ENCODE peak calls at places on chromosomes 5 and 9, in eight cellular contexts. One of them, this sample, is unnamed.
A peak's percentile ranks its signal among the peaks of the same experiment; 100 is the strongest.

GRCh38 chr5:158758666-158759065 is 341.1 kb downstream of the EBF1 start:
- DNase-seq in fibroblast of lung: peak; percentile 63
- DNase-seq in brain microvascular endothelial cell: peak; percentile 58
- DNase-seq in IMR-90: peak; percentile 2
- DNase-seq in GM12865: no peak
- DNase-seq in A549: no peak
- DNase-seq in pancreas: no peak
- DNase-seq in GM23338: no peak
- DNase-seq in this sample: peak; percentile 65

GRCh38 chr5:142938201-142938600 is 168.0 kb downstream of the ARHGAP26 start:
- DNase-seq in GM12865: no peak
- DNase-seq in pancreas: no peak
- DNase-seq in A549: no peak
- DNase-seq in brain microvascular endothelial cell: no peak
- DNase-seq in GM23338: no peak
- DNase-seq in IMR-90: no peak
- DNase-seq in fibroblast of lung: no peak
- DNase-seq in this sample: no peak

GRCh38 chr5:133433641-133434040 is 178.7 kb downstream of the FSTL4 start:
- DNase-seq in pancreas: no peak
- DNase-seq in GM23338: no peak
- DNase-seq in fibroblast of lung: no peak
- DNase-seq in IMR-90: no peak
- DNase-seq in GM12865: no peak
- DNase-seq in brain microvascular endothelial cell: no peak
- DNase-seq in A549: no peak
- DNase-seq in this sample: no peak

GRCh38 chr5:76469656-76470290 is 66.7 kb downstream of the IQGAP2 start:
- DNase-seq in A549: no peak
- DNase-seq in pancreas: no peak
- DNase-seq in GM12865: no peak
- DNase-seq in GM23338: no peak
- DNase-seq in brain microvascular endothelial cell: no peak
- DNase-seq in IMR-90: peak; percentile 6
- DNase-seq in fibroblast of lung: peak; percentile 43
- DNase-seq in this sample: no peak

GRCh38 chr5:76765249-76765648 is 49.3 kb downstream of the F2R start:
- DNase-seq in IMR-90: peak; percentile 95
- DNase-seq in fibroblast of lung: peak; percentile 94
- DNase-seq in A549: no peak
- DNase-seq in brain microvascular endothelial cell: peak; percentile 45
- DNase-seq in pancreas: no peak
- DNase-seq in GM12865: no peak
- DNase-seq in GM23338: no peak
- DNase-seq in this sample: peak; percentile 80

GRCh38 chr9:27331393-27331792 is 34.4 kb upstream of the EQTN start:
- DNase-seq in GM12865: no peak
- DNase-seq in IMR-90: no peak
- DNase-seq in A549: no peak
- DNase-seq in pancreas: no peak
- DNase-seq in brain microvascular endothelial cell: no peak
- DNase-seq in fibroblast of lung: no peak
- DNase-seq in GM23338: no peak
- DNase-seq in this sample: no peak

GRCh38 chr9:126738553-126738952 is 66.3 kb upstream of the ZBTB43 start:
- DNase-seq in pancreas: no peak
- DNase-seq in A549: no peak
- DNase-seq in fibroblast of lung: no peak
- DNase-seq in GM23338: no peak
- DNase-seq in GM12865: no peak
- DNase-seq in IMR-90: no peak
- DNase-seq in brain microvascular endothelial cell: no peak
- DNase-seq in this sample: no peak

GRCh38 chr5:172002310-172002709 is 4.1 kb downstream of the FBXW11 start:
- DNase-seq in pancreas: no peak
- DNase-seq in A549: peak; percentile 36
- DNase-seq in GM23338: peak; percentile 51
- DNase-seq in brain microvascular endothelial cell: no peak
- DNase-seq in GM12865: peak; percentile 46
- DNase-seq in fibroblast of lung: peak; percentile 23
- DNase-seq in IMR-90: no peak
- DNase-seq in this sample: peak; percentile 15

GRCh38 chr5:150862070-150862469 is 15.7 kb downstream of the IRGM start:
- DNase-seq in GM23338: no peak
- DNase-seq in brain microvascular endothelial cell: no peak
- DNase-seq in A549: no peak
- DNase-seq in fibroblast of lung: no peak
- DNase-seq in IMR-90: no peak
- DNase-seq in GM12865: no peak
- DNase-seq in pancreas: no peak
- DNase-seq in this sample: no peak

GRCh38 chr5:181189363-181189961 is 15.5 kb downstream of the TRIM7 start:
- DNase-seq in GM12865: peak; percentile 62
- DNase-seq in IMR-90: peak; percentile 30
- DNase-seq in fibroblast of lung: peak; percentile 42
- DNase-seq in pancreas: peak; percentile 49
- DNase-seq in A549: no peak
- DNase-seq in brain microvascular endothelial cell: no peak
- DNase-seq in GM23338: peak; percentile 36
- DNase-seq in this sample: peak; percentile 51

GRCh38 chr5:10832987-10833386 is 72.0 kb upstream of the DAP start:
- DNase-seq in fibroblast of lung: peak; percentile 13
- DNase-seq in IMR-90: peak; percentile 44
- DNase-seq in GM12865: no peak
- DNase-seq in brain microvascular endothelial cell: no peak
- DNase-seq in GM23338: no peak
- DNase-seq in A549: no peak
- DNase-seq in pancreas: no peak
- DNase-seq in this sample: no peak

GRCh38 chr9:90860826-90861225 is 59.2 kb downstream of the SYK start:
- DNase-seq in pancreas: no peak
- DNase-seq in IMR-90: no peak
- DNase-seq in fibroblast of lung: no peak
- DNase-seq in GM12865: no peak
- DNase-seq in brain microvascular endothelial cell: no peak
- DNase-seq in GM23338: no peak
- DNase-seq in A549: no peak
- DNase-seq in this sample: no peak

GRCh38 chr9:85872444-85872843 is 68.5 kb upstream of the NAA35 start:
- DNase-seq in brain microvascular endothelial cell: no peak
- DNase-seq in fibroblast of lung: no peak
- DNase-seq in GM12865: no peak
- DNase-seq in IMR-90: no peak
- DNase-seq in A549: no peak
- DNase-seq in GM23338: no peak
- DNase-seq in pancreas: no peak
- DNase-seq in this sample: no peak

GRCh38 chr9:130711469-130711868 is 17.9 kb downstream of the EXOSC2 start:
- DNase-seq in brain microvascular endothelial cell: no peak
- DNase-seq in pancreas: no peak
- DNase-seq in GM23338: no peak
- DNase-seq in IMR-90: no peak
- DNase-seq in A549: no peak
- DNase-seq in fibroblast of lung: no peak
- DNase-seq in GM12865: no peak
- DNase-seq in this sample: no peak

GRCh38 chr5:145944328-145944727 is 8.0 kb downstream of the SH3RF2 start:
- DNase-seq in fibroblast of lung: no peak
- DNase-seq in GM12865: no peak
- DNase-seq in pancreas: no peak
- DNase-seq in GM23338: no peak
- DNase-seq in brain microvascular endothelial cell: no peak
- DNase-seq in IMR-90: no peak
- DNase-seq in A549: no peak
- DNase-seq in this sample: no peak

GRCh38 chr5:59542841-59543825 is 350.4 kb downstream of the PDE4D start:
- DNase-seq in pancreas: peak; percentile 27
- DNase-seq in A549: no peak
- DNase-seq in fibroblast of lung: peak; percentile 88
- DNase-seq in brain microvascular endothelial cell: peak; percentile 22
- DNase-seq in GM12865: no peak
- DNase-seq in GM23338: no peak
- DNase-seq in IMR-90: no peak
- DNase-seq in this sample: peak; percentile 72

GRCh38 chr5:9920696-9921095 is 290.5 kb upstream of the TAS2R1 start:
- DNase-seq in fibroblast of lung: no peak
- DNase-seq in IMR-90: no peak
- DNase-seq in A549: no peak
- DNase-seq in GM23338: no peak
- DNase-seq in GM12865: peak; percentile 9
- DNase-seq in pancreas: no peak
- DNase-seq in brain microvascular endothelial cell: no peak
- DNase-seq in this sample: no peak

GRCh38 chr5:142677212-142677611 is 8.7 kb downstream of the FGF1 start:
- DNase-seq in A549: no peak
- DNase-seq in pancreas: no peak
- DNase-seq in fibroblast of lung: no peak
- DNase-seq in GM23338: no peak
- DNase-seq in GM12865: no peak
- DNase-seq in IMR-90: peak; percentile 61
- DNase-seq in brain microvascular endothelial cell: no peak
- DNase-seq in this sample: no peak

GRCh38 chr5:35198681-35199080 is 31.6 kb downstream of the PRLR start:
- DNase-seq in A549: no peak
- DNase-seq in fibroblast of lung: no peak
- DNase-seq in GM12865: no peak
- DNase-seq in brain microvascular endothelial cell: peak; percentile 12
- DNase-seq in IMR-90: no peak
- DNase-seq in pancreas: no peak
- DNase-seq in GM23338: no peak
- DNase-seq in this sample: peak; percentile 17

GRCh38 chr9:110546411-110546871 is 33.1 kb downstream of the SVEP1 start:
- DNase-seq in GM12865: no peak
- DNase-seq in A549: no peak
- DNase-seq in fibroblast of lung: no peak
- DNase-seq in pancreas: no peak
- DNase-seq in GM23338: no peak
- DNase-seq in brain microvascular endothelial cell: no peak
- DNase-seq in IMR-90: peak; percentile 7
- DNase-seq in this sample: no peak

GRCh38 chr5:6225121-6225607 is 153.2 kb downstream of the MED10 start:
- DNase-seq in GM12865: no peak
- DNase-seq in A549: no peak
- DNase-seq in pancreas: no peak
- DNase-seq in brain microvascular endothelial cell: no peak
- DNase-seq in fibroblast of lung: no peak
- DNase-seq in IMR-90: no peak
- DNase-seq in GM23338: no peak
- DNase-seq in this sample: no peak

GRCh38 chr9:116924462-116925110 is 237.5 kb downstream of the TRIM32 start:
- DNase-seq in fibroblast of lung: no peak
- DNase-seq in GM12865: no peak
- DNase-seq in brain microvascular endothelial cell: no peak
- DNase-seq in pancreas: no peak
- DNase-seq in GM23338: no peak
- DNase-seq in A549: no peak
- DNase-seq in IMR-90: no peak
- DNase-seq in this sample: no peak

GRCh38 chr9:15738011-15738410 is 185.2 kb downstream of the CCDC171 start:
- DNase-seq in A549: no peak
- DNase-seq in IMR-90: no peak
- DNase-seq in pancreas: no peak
- DNase-seq in fibroblast of lung: peak; percentile 15
- DNase-seq in GM12865: no peak
- DNase-seq in GM23338: no peak
- DNase-seq in brain microvascular endothelial cell: peak; percentile 29
- DNase-seq in this sample: peak; percentile 56

GRCh38 chr5:135729582-135729879 is 104.9 kb upstream of the SLC25A48 start:
- DNase-seq in A549: no peak
- DNase-seq in pancreas: no peak
- DNase-seq in fibroblast of lung: no peak
- DNase-seq in GM23338: peak; percentile 57
- DNase-seq in IMR-90: no peak
- DNase-seq in brain microvascular endothelial cell: no peak
- DNase-seq in GM12865: no peak
- DNase-seq in this sample: no peak
- TF ChIP-seq CTCF in A549: peak; percentile 36
- TF ChIP-seq CTCF in pancreas: no peak
- TF ChIP-seq CTCF in fibroblast of lung: no peak
- TF ChIP-seq CTCF in GM23338: peak; percentile 58
- TF ChIP-seq CTCF in IMR-90: peak; percentile 5
- TF ChIP-seq CTCF in brain microvascular endothelial cell: no peak
- TF ChIP-seq CTCF in GM12865: no peak
- TF ChIP-seq CTCF in this sample: peak; percentile 10

DNA sequence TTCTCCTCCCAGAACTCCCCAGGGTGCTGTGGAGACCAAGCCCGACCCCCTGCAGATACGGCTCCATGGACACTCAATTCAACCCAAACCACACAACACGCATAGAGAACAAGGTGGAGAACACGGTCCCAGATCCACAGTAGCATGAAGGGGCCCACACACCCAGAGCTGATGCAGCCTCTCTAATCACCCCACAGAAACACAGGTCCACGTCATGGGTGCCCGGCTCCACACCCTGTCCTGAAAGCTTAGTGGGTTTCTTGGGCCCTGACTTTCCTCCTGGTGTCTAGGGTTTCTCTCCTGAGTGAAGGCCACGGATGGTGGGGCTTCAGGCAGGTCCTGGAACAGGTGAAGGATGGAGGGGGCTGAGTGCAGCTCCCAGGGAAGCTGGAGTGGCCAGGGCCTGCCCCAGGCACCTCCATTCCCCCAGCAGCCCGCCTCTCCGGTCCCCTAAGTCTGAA is 1.5 kb upstream of the SLC23A1 start:
- DNase-seq in A549: no peak
- DNase-seq in IMR-90: no peak
- DNase-seq in brain microvascular endothelial cell: no peak
- DNase-seq in pancreas: no peak
- DNase-seq in GM23338: no peak
- DNase-seq in GM12865: peak; percentile 39
- DNase-seq in fibroblast of lung: no peak
- DNase-seq in this sample: no peak
- H3K4me3 ChIP-seq in A549: no peak overlapping the region
- H3K4me3 ChIP-seq in IMR-90: no peak overlapping the region
- H3K4me3 ChIP-seq in brain microvascular endothelial cell: no peak overlapping the region
- H3K4me3 ChIP-seq in pancreas: no peak overlapping the region
- H3K4me3 ChIP-seq in GM23338: no peak overlapping the region
- H3K4me3 ChIP-seq in GM12865: no peak overlapping the region
- H3K4me3 ChIP-seq in fibroblast of lung: no peak overlapping the region
- H3K4me3 ChIP-seq in this sample: no peak overlapping the region

GRCh38 chr9:94717656-94718225 is 8.8 kb upstream of the AOPEP start:
- DNase-seq in pancreas: no peak
- DNase-seq in brain microvascular endothelial cell: peak; percentile 35
- DNase-seq in GM23338: no peak
- DNase-seq in A549: no peak
- DNase-seq in IMR-90: peak; percentile 54
- DNase-seq in fibroblast of lung: peak; percentile 47
- DNase-seq in GM12865: no peak
- DNase-seq in this sample: no peak
- TF ChIP-seq CTCF in pancreas: no peak
- TF ChIP-seq CTCF in brain microvascular endothelial cell: no peak
- TF ChIP-seq CTCF in GM23338: no peak
- TF ChIP-seq CTCF in A549: no peak
- TF ChIP-seq CTCF in IMR-90: no peak
- TF ChIP-seq CTCF in fibroblast of lung: no peak
- TF ChIP-seq CTCF in GM12865: no peak
- TF ChIP-seq CTCF in this sample: no peak

DNA sequence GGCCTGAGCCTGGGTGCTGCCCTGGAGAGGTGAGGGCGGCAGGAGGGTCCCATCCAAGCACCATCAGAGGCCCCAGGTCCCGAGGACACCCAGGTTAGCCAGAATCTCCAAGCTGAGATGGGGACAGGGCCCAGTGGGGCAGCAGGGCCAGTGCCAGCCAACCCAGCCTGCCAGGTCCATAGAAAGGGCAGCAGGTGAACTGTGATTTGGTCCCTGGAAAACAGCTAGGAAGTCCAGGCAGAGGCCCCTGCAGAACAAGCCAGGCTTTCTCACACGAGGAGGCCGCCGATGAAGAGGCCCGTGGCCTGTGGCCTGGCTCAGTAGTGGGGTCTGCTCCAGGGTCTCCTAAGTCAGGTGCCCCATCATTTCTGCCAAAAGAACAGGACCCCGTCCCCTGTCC is 2.0 kb downstream of the AGPAT2 start:
- DNase-seq in GM12865: no peak
- DNase-seq in A549: no peak
- DNase-seq in pancreas: peak; percentile 28
- DNase-seq in brain microvascular endothelial cell: no peak
- DNase-seq in fibroblast of lung: no peak
- DNase-seq in IMR-90: no peak
- DNase-seq in GM23338: no peak
- DNase-seq in this sample: no peak
- H3K4me3 ChIP-seq in GM12865: no peak overlapping the region
- H3K4me3 ChIP-seq in A549: no peak overlapping the region
- H3K4me3 ChIP-seq in pancreas: peak overlapping the region; percentile 94
- H3K4me3 ChIP-seq in brain microvascular endothelial cell: no peak overlapping the region
- H3K4me3 ChIP-seq in fibroblast of lung: no peak overlapping the region
- H3K4me3 ChIP-seq in IMR-90: no peak overlapping the region
- H3K4me3 ChIP-seq in GM23338: no peak overlapping the region
- H3K4me3 ChIP-seq in this sample: no peak overlapping the region